ENCODE peak calls at places on chromosome 6, in five cellular contexts. I, Y, C, Z and X are unnamed samples.

GRCh38 chr6:27031302-27031701 is 216.2 kb upstream of the PRSS16 start:
- DNase-seq in C (no peak), Z (peak), I (no peak), Y (no peak), X (no peak)

GRCh38 chr6:85015396-85015990 is 251.1 kb upstream of the TBX18 start:
- DNase-seq in I (peak), Z (peak), Y (peak), C (peak), X (no peak)

GRCh38 chr6:84243240-84243639 is 15.8 kb upstream of the CEP162 start:
- DNase-seq in Z (peak), I (no peak), Y (no peak), C (no peak), X (no peak)

GRCh38 chr6:160297310-160297709 is 38.7 kb upstream of the SLC22A2 start:
- DNase-seq in C (peak), Y (no peak), Z (no peak), I (no peak), X (no peak)

GRCh38 chr6:123316733-123317323 is 319.9 kb downstream of the TRDN start:
- DNase-seq in Y (no peak), Z (peak), C (no peak), I (no peak), X (no peak)

GRCh38 chr6:80211295-80211694 is 104.8 kb downstream of the BCKDHB start:
- DNase-seq in Y (no peak), I (no peak), Z (no peak), C (no peak), X (no peak)

GRCh38 chr6:149012040-149012545 is 265.3 kb downstream of the UST start:
- DNase-seq in Z (peak), Y (no peak), I (peak), C (no peak), X (no peak)

GRCh38 chr6:25757936-25758642 is 3.5 kb downstream of the SLC17A4 start:
- DNase-seq in Z (no peak), Y (no peak), C (no peak), I (no peak), X (no peak)

GRCh38 chr6:53961679-53962370 is 149.4 kb upstream of the MLIP start:
- DNase-seq in Y (peak), C (peak), I (no peak), Z (no peak), X (no peak)

GRCh38 chr6:29633532-29633901 is 534 bp upstream of the GABBR1 start:
- DNase-seq in Z (no peak), I (no peak), Y (no peak), C (no peak), X (no peak)

GRCh38 chr6:93821953-93822352 is 402.6 kb upstream of the EPHA7 start:
- DNase-seq in I (no peak), C (no peak), Z (no peak), Y (no peak), X (no peak)

GRCh38 chr6:90078513-90079289 is 184.4 kb downstream of the GJA10 start:
- DNase-seq in Y (no peak), I (no peak), Z (peak), C (no peak), X (no peak)

GRCh38 chr6:5180636-5181035 is 80.1 kb downstream of the LYRM4 start:
- DNase-seq in I (no peak), Y (no peak), C (no peak), Z (no peak), X (no peak)

GRCh38 chr6:161041274-161041673 is 49.7 kb downstream of the MAP3K4 start:
- DNase-seq in Y (no peak), Z (no peak), C (no peak), I (no peak), X (no peak)

GRCh38 chr6:55943329-55943728 is 67.9 kb upstream of the BMP5 start:
- DNase-seq in Y (no peak), Z (peak), I (no peak), C (no peak), X (no peak)

GRCh38 chr6:109513571-109514071 is 30.6 kb upstream of the ZBTB24 start:
- DNase-seq in Z (peak), I (no peak), C (peak), Y (no peak), X (no peak)

GRCh38 chr6:2378891-2379652 is 133.7 kb upstream of the GMDS start:
- DNase-seq in Z (peak), I (no peak), C (no peak), Y (no peak), X (peak)

GRCh38 chr6:4413073-4413472 is 277.7 kb upstream of the ECI2 start:
- DNase-seq in Z (peak), Y (no peak), C (no peak), I (no peak), X (no peak)

DNA sequence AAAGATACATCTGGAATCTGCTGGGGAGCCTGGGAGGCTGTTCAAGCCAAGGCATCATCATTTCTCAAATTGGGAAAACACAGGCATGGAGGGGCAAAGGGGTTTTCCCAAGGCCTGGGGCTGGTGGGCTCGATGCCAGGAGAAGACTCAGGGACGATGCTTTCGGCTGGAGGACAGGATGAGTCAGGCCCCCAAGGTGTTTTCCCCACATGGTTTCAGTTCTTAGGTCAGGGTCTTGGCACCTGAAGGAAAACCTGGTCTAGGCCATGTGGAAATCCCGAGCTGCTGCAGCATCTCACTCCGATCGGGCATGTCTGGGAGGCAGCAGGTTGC is 348.1 kb downstream of the CDC5L start:
- DNase-seq in C (no peak), Z (peak), I (peak), Y (no peak), X (peak)
- TF ChIP-seq CTCF in C (no peak), Z (no peak), I (no peak), Y (no peak), X (no peak)

GRCh38 chr6:88474720-88475119 is 308.6 kb upstream of the CNR1 start:
- DNase-seq in Y (no peak), I (no peak), C (no peak), Z (no peak), X (no peak)

GRCh38 chr6:88473622-88474021 is 307.5 kb upstream of the CNR1 start:
- DNase-seq in Y (no peak), I (no peak), Z (no peak), C (no peak), X (no peak)

GRCh38 chr6:88476388-88476787 is 310.2 kb upstream of the CNR1 start:
- DNase-seq in Z (no peak), Y (no peak), I (no peak), C (no peak), X (no peak)

GRCh38 chr6:88480822-88481221 is 314.7 kb upstream of the CNR1 start:
- DNase-seq in C (no peak), I (no peak), Y (no peak), Z (no peak), X (no peak)

GRCh38 chr6:88477411-88477810 is 311.3 kb upstream of the CNR1 start:
- DNase-seq in I (no peak), Z (peak), C (no peak), Y (no peak), X (no peak)
- TF ChIP-seq CTCF in I (no peak), Z (no peak), C (no peak), Y (no peak), X (no peak)

GRCh38 chr6:32984639-32985389 is 16.4 kb downstream of the BRD2 start:
- DNase-seq in I (peak), Y (peak), C (peak), Z (peak), X (peak)

GRCh38 chr6:32983964-32984638 is 15.7 kb downstream of the BRD2 start:
- DNase-seq in Y (no peak), I (no peak), C (no peak), Z (no peak), X (no peak)

GRCh38 chr6:32982084-32982701 is 13.8 kb downstream of the BRD2 start:
- DNase-seq in I (no peak), Z (peak), Y (no peak), C (no peak), X (no peak)

GRCh38 chr6:32982702-32983492 is 14.5 kb downstream of the BRD2 start:
- DNase-seq in Y (no peak), Z (no peak), I (no peak), C (no peak), X (no peak)

GRCh38 chr6:32983493-32983848 is 15.1 kb downstream of the BRD2 start:
- DNase-seq in C (peak), I (no peak), Y (no peak), Z (no peak), X (no peak)
- TF ChIP-seq CTCF in C (no peak), I (no peak), Y (no peak), Z (no peak), X (no peak)

GRCh38 chr6:28587746-28588075 is 62.0 kb downstream of the GPX5 start:
- DNase-seq in C (no peak), I (no peak), Z (peak), Y (peak), X (no peak)

GRCh38 chr6:28587011-28587745 is 61.5 kb downstream of the GPX5 start:
- DNase-seq in I (peak), Y (peak), Z (peak), C (peak), X (no peak)

GRCh38 chr6:28586273-28586672 is 60.6 kb downstream of the GPX5 start:
- DNase-seq in Z (no peak), C (peak), I (no peak), Y (no peak), X (no peak)

GRCh38 chr6:28583463-28583862 is 57.8 kb downstream of the GPX5 start:
- DNase-seq in I (no peak), Z (no peak), Y (no peak), C (no peak), X (no peak)

GRCh38 chr6:28585335-28585734 is 59.7 kb downstream of the GPX5 start:
- DNase-seq in I (no peak), Y (no peak), C (no peak), Z (peak), X (no peak)
- TF ChIP-seq CTCF in I (no peak), Y (no peak), C (peak), Z (peak), X (no peak)

GRCh38 chr6:34066284-34066571 is 79.7 kb downstream of the GRM4 start:
- DNase-seq in C (no peak), I (no peak), Z (no peak), Y (no peak), X (no peak)
- TF ChIP-seq CTCF in C (no peak), I (no peak), Z (no peak), Y (no peak), X (no peak)